ENCODE peak calls at places on chromosomes 13 and 19, in four cellular contexts. One of them, this sample, is unnamed.

GRCh38 chr13:74132152-74132767 is 1.9 kb downstream of the KLF12 start:
- DNase-seq in cardiac muscle cell: no peak
- DNase-seq in NCI-H2081: peak
- DNase-seq in hepatic stellate cell: no peak
- DNase-seq in this sample: peak

GRCh38 chr19:58572818-58573657 is at the start of gene MZF1:
- DNase-seq in hepatic stellate cell: peak
- DNase-seq in cardiac muscle cell: peak
- DNase-seq in NCI-H2081: no peak
- DNase-seq in this sample: peak

GRCh38 chr19:5050016-5050656 is 81.2 kb downstream of the KDM4B start:
- DNase-seq in cardiac muscle cell: peak
- DNase-seq in hepatic stellate cell: no peak
- DNase-seq in NCI-H2081: no peak
- DNase-seq in this sample: no peak

GRCh38 chr19:51138549-51138979 is 3.5 kb upstream of the SIGLEC7 start:
- DNase-seq in NCI-H2081: no peak
- DNase-seq in cardiac muscle cell: no peak
- DNase-seq in hepatic stellate cell: no peak
- DNase-seq in this sample: no peak

GRCh38 chr19:35363001-35363590 is 4.8 kb downstream of the FFAR3 start:
- DNase-seq in NCI-H2081: no peak
- DNase-seq in cardiac muscle cell: no peak
- DNase-seq in hepatic stellate cell: no peak
- DNase-seq in this sample: no peak

GRCh38 chr19:10295305-10295846 is 5.6 kb downstream of the ICAM5 start:
- DNase-seq in NCI-H2081: no peak
- DNase-seq in hepatic stellate cell: no peak
- DNase-seq in cardiac muscle cell: peak
- DNase-seq in this sample: no peak

GRCh38 chr19:55432355-55432959 is 10.6 kb downstream of the SHISA7 start:
- DNase-seq in cardiac muscle cell: no peak
- DNase-seq in NCI-H2081: no peak
- DNase-seq in hepatic stellate cell: no peak
- DNase-seq in this sample: no peak

GRCh38 chr19:19274146-19274545 is 1.0 kb upstream of the TM6SF2 start:
- DNase-seq in cardiac muscle cell: no peak
- DNase-seq in hepatic stellate cell: no peak
- DNase-seq in NCI-H2081: no peak
- DNase-seq in this sample: no peak

GRCh38 chr19:3466630-3467029 is 13.7 kb downstream of the SMIM24 start:
- DNase-seq in cardiac muscle cell: no peak
- DNase-seq in hepatic stellate cell: no peak
- DNase-seq in NCI-H2081: no peak
- DNase-seq in this sample: no peak

GRCh38 chr13:40023608-40024577 is 368.4 kb downstream of the COG6 start:
- DNase-seq in hepatic stellate cell: no peak
- DNase-seq in NCI-H2081: no peak
- DNase-seq in cardiac muscle cell: no peak
- DNase-seq in this sample: no peak

GRCh38 chr13:102774596-102775375 is 1.2 kb upstream of the TEX30 start:
- DNase-seq in NCI-H2081: no peak
- DNase-seq in hepatic stellate cell: no peak
- DNase-seq in cardiac muscle cell: no peak
- DNase-seq in this sample: no peak

GRCh38 chr19:44607049-44607448 is 6.3 kb upstream of the IGSF23 start:
- DNase-seq in cardiac muscle cell: no peak
- DNase-seq in hepatic stellate cell: no peak
- DNase-seq in NCI-H2081: no peak
- DNase-seq in this sample: no peak

GRCh38 chr13:51534075-51534817 is 50.0 kb upstream of the WDFY2 start:
- DNase-seq in hepatic stellate cell: no peak
- DNase-seq in NCI-H2081: no peak
- DNase-seq in cardiac muscle cell: no peak
- DNase-seq in this sample: no peak

GRCh38 chr13:91375119-91375729 is 23.2 kb upstream of the GPC5 start:
- DNase-seq in hepatic stellate cell: no peak
- DNase-seq in NCI-H2081: no peak
- DNase-seq in cardiac muscle cell: no peak
- DNase-seq in this sample: no peak

GRCh38 chr19:4455742-4456565 is 1.6 kb downstream of the UBXN6 start:
- DNase-seq in NCI-H2081: no peak
- DNase-seq in hepatic stellate cell: peak
- DNase-seq in cardiac muscle cell: peak
- DNase-seq in this sample: peak

This sample was measured in cerebellar cortex.